ENCODE peak calls at places on chromosomes 1 and 21, in seven cellular contexts. One of them, this sample, is unnamed.

GRCh38 chr1:204837440-204838084 is 33.1 kb upstream of the NFASC start:
- DNase-seq in GM06990: no peak
- DNase-seq in prostate gland: no peak
- DNase-seq in lower leg skin: no peak
- DNase-seq in WERI-Rb-1: no peak
- DNase-seq in neural progenitor cell: peak; percentile 90
- DNase-seq in AG09309: peak; percentile 11
- DNase-seq in this sample: peak; percentile 8

GRCh38 chr1:56331892-56332567 is 247.3 kb downstream of the PLPP3 start:
- DNase-seq in GM06990: peak; percentile 74
- DNase-seq in lower leg skin: no peak
- DNase-seq in neural progenitor cell: peak; percentile 11
- DNase-seq in AG09309: no peak
- DNase-seq in WERI-Rb-1: peak; percentile 11
- DNase-seq in prostate gland: no peak
- DNase-seq in this sample: no peak

GRCh38 chr21:38471766-38472165 is 26.5 kb downstream of the ERG start:
- DNase-seq in AG09309: no peak
- DNase-seq in neural progenitor cell: no peak
- DNase-seq in GM06990: no peak
- DNase-seq in WERI-Rb-1: no peak
- DNase-seq in prostate gland: no peak
- DNase-seq in lower leg skin: no peak
- DNase-seq in this sample: no peak

GRCh38 chr1:1891349-1892078 is 627 bp upstream of the GNB1 start:
- DNase-seq in lower leg skin: peak; percentile 68
- DNase-seq in WERI-Rb-1: peak; percentile 63
- DNase-seq in neural progenitor cell: peak; percentile 71
- DNase-seq in AG09309: no peak
- DNase-seq in GM06990: peak; percentile 69
- DNase-seq in prostate gland: peak; percentile 82
- DNase-seq in this sample: no peak

GRCh38 chr1:92485374-92486250 is 1.1 kb downstream of the GFI1 start:
- DNase-seq in GM06990: peak; percentile 84
- DNase-seq in AG09309: no peak
- DNase-seq in neural progenitor cell: peak; percentile 81
- DNase-seq in prostate gland: no peak
- DNase-seq in lower leg skin: no peak
- DNase-seq in WERI-Rb-1: peak; percentile 71
- DNase-seq in this sample: no peak

GRCh38 chr1:176111835-176112234 is 95.3 kb downstream of the COP1 start:
- DNase-seq in AG09309: no peak
- DNase-seq in WERI-Rb-1: no peak
- DNase-seq in lower leg skin: no peak
- DNase-seq in neural progenitor cell: no peak
- DNase-seq in GM06990: no peak
- DNase-seq in prostate gland: no peak
- DNase-seq in this sample: peak; percentile 11

GRCh38 chr1:213669964-213670691 is 317.6 kb upstream of the PROX1 start:
- DNase-seq in AG09309: no peak
- DNase-seq in WERI-Rb-1: no peak
- DNase-seq in neural progenitor cell: no peak
- DNase-seq in GM06990: no peak
- DNase-seq in prostate gland: no peak
- DNase-seq in lower leg skin: no peak
- DNase-seq in this sample: no peak

GRCh38 chr1:29197590-29197924 is 15.9 kb upstream of the SRSF4 start:
- DNase-seq in AG09309: no peak
- DNase-seq in prostate gland: peak; percentile 10
- DNase-seq in lower leg skin: no peak
- DNase-seq in WERI-Rb-1: peak; percentile 51
- DNase-seq in neural progenitor cell: peak; percentile 54
- DNase-seq in GM06990: no peak
- DNase-seq in this sample: no peak

GRCh38 chr1:204172404-204173049 is 6.4 kb upstream of the REN start:
- DNase-seq in prostate gland: no peak
- DNase-seq in AG09309: no peak
- DNase-seq in lower leg skin: no peak
- DNase-seq in WERI-Rb-1: peak; percentile 92
- DNase-seq in neural progenitor cell: no peak
- DNase-seq in GM06990: no peak
- DNase-seq in this sample: no peak

GRCh38 chr1:47656719-47657685 is 219.2 kb downstream of the FOXD2 start:
- DNase-seq in neural progenitor cell: no peak
- DNase-seq in GM06990: no peak
- DNase-seq in AG09309: no peak
- DNase-seq in WERI-Rb-1: no peak
- DNase-seq in prostate gland: no peak
- DNase-seq in lower leg skin: peak; percentile 47
- DNase-seq in this sample: no peak

GRCh38 chr1:26999440-26999987 is 6.0 kb downstream of the TRNP1 start:
- DNase-seq in WERI-Rb-1: no peak
- DNase-seq in neural progenitor cell: peak; percentile 85
- DNase-seq in GM06990: no peak
- DNase-seq in AG09309: peak; percentile 94
- DNase-seq in lower leg skin: peak; percentile 79
- DNase-seq in prostate gland: peak; percentile 72
- DNase-seq in this sample: peak; percentile 98

GRCh38 chr1:26998319-26999300 is 5.1 kb downstream of the TRNP1 start:
- DNase-seq in neural progenitor cell: no peak
- DNase-seq in GM06990: no peak
- DNase-seq in AG09309: no peak
- DNase-seq in prostate gland: no peak
- DNase-seq in lower leg skin: no peak
- DNase-seq in WERI-Rb-1: no peak
- DNase-seq in this sample: no peak

GRCh38 chr1:27001570-27002360 is 8.3 kb downstream of the TRNP1 start:
- DNase-seq in lower leg skin: peak; percentile 69
- DNase-seq in WERI-Rb-1: no peak
- DNase-seq in prostate gland: no peak
- DNase-seq in neural progenitor cell: no peak
- DNase-seq in AG09309: no peak
- DNase-seq in GM06990: peak; percentile 44
- DNase-seq in this sample: no peak

GRCh38 chr1:27000817-27001460 is 7.4 kb downstream of the TRNP1 start:
- DNase-seq in AG09309: no peak
- DNase-seq in neural progenitor cell: no peak
- DNase-seq in lower leg skin: no peak
- DNase-seq in GM06990: no peak
- DNase-seq in WERI-Rb-1: no peak
- DNase-seq in prostate gland: no peak
- DNase-seq in this sample: peak; percentile 48

DNA sequence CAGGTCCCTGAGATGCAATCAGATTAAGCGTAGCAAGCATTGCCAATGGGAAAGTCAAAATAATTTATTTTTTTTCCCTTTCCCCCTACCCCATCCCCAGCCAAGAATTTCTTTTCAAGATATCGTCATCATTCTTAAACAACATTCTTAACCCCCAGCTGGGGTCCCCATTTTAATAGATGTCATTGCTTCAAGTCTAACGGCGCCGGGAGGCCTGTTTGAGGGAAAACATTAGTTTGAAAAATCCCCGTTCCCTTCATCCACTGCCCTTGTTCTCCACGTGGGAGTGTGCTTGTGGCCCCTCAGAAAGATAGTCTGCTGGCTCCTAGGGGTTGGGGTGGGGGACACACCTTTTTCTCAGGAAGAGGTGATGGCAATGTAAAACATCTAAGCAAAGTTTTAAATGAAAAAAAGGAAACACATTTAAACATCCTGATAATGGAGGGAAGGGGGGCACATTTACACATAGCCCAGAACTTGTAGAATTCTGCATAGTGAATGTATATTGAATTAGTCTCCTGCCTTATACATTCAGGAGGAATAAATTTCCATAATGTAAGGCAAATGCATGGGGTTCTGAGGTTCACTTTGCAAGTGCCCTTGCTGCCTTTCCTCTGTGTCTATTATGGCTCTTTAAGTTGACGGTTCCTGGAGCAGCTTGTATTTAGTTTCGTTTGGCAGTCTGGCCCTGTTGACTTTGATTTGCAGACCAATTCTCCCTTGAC is 6.8 kb downstream of the TRNP1 start:
- DNase-seq in neural progenitor cell: no peak
- DNase-seq in prostate gland: no peak
- DNase-seq in WERI-Rb-1: no peak
- DNase-seq in lower leg skin: no peak
- DNase-seq in GM06990: no peak
- DNase-seq in AG09309: no peak
- DNase-seq in this sample: no peak
- H3K4me3 ChIP-seq in neural progenitor cell: no peak overlapping the region
- H3K4me3 ChIP-seq in prostate gland: no peak overlapping the region
- H3K4me3 ChIP-seq in WERI-Rb-1: no peak overlapping the region
- H3K4me3 ChIP-seq in lower leg skin: no peak overlapping the region
- H3K4me3 ChIP-seq in GM06990: no peak overlapping the region
- H3K4me3 ChIP-seq in AG09309: no peak overlapping the region
- H3K4me3 ChIP-seq in this sample: no peak overlapping the region

GRCh38 chr1:61088163-61088840 is 5.9 kb downstream of the NFIA start:
- DNase-seq in prostate gland: no peak
- DNase-seq in neural progenitor cell: no peak
- DNase-seq in lower leg skin: no peak
- DNase-seq in AG09309: no peak
- DNase-seq in WERI-Rb-1: no peak
- DNase-seq in GM06990: no peak
- DNase-seq in this sample: no peak

GRCh38 chr1:61085191-61086086 is 3.1 kb downstream of the NFIA start:
- DNase-seq in neural progenitor cell: no peak
- DNase-seq in AG09309: no peak
- DNase-seq in prostate gland: no peak
- DNase-seq in lower leg skin: no peak
- DNase-seq in GM06990: no peak
- DNase-seq in WERI-Rb-1: no peak
- DNase-seq in this sample: no peak

GRCh38 chr1:61087574-61087973 is 5.2 kb downstream of the NFIA start:
- DNase-seq in AG09309: no peak
- DNase-seq in lower leg skin: no peak
- DNase-seq in prostate gland: no peak
- DNase-seq in neural progenitor cell: no peak
- DNase-seq in WERI-Rb-1: no peak
- DNase-seq in GM06990: no peak
- DNase-seq in this sample: no peak

GRCh38 chr1:61084560-61084991 is 2.2 kb downstream of the NFIA start:
- DNase-seq in GM06990: no peak
- DNase-seq in neural progenitor cell: no peak
- DNase-seq in WERI-Rb-1: no peak
- DNase-seq in prostate gland: no peak
- DNase-seq in AG09309: no peak
- DNase-seq in lower leg skin: no peak
- DNase-seq in this sample: no peak

GRCh38 chr1:61086245-61086644 is 3.9 kb downstream of the NFIA start:
- DNase-seq in WERI-Rb-1: no peak
- DNase-seq in neural progenitor cell: no peak
- DNase-seq in GM06990: no peak
- DNase-seq in prostate gland: no peak
- DNase-seq in lower leg skin: no peak
- DNase-seq in AG09309: no peak
- DNase-seq in this sample: no peak
- H3K4me3 ChIP-seq in WERI-Rb-1: no peak overlapping the region
- H3K4me3 ChIP-seq in neural progenitor cell: no peak overlapping the region
- H3K4me3 ChIP-seq in GM06990: no peak overlapping the region
- H3K4me3 ChIP-seq in prostate gland: peak overlapping the region; percentile 3
- H3K4me3 ChIP-seq in lower leg skin: no peak overlapping the region
- H3K4me3 ChIP-seq in AG09309: no peak overlapping the region
- H3K4me3 ChIP-seq in this sample: no peak overlapping the region

DNA sequence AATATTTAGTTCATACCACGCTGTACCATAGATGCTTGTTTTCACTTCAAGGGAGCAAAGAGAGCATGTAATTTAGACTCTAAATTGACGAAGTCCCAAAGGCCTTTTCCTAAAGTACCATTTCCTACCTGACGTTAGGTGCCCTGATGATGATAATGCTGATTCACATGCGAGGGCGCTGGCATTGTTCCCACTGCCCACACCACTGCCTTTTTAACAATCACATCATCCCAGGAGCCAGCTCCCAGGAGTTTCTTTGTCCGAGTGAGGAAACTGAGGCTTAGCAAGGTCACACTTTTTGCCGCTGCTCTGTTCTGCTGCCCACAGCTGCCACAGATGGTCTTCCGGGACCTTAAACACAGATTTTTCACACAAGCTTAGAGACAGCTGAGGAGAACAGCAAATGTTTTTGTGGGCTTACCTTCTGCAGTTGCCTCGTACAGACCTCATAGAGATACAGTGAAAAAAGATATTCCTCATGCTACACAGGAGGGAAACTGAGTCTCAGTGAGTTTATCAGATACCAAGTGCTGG is 69.4 kb downstream of the EVA1C start:
- DNase-seq in neural progenitor cell: no peak
- DNase-seq in lower leg skin: no peak
- DNase-seq in WERI-Rb-1: no peak
- DNase-seq in AG09309: no peak
- DNase-seq in GM06990: no peak
- DNase-seq in prostate gland: no peak
- DNase-seq in this sample: no peak
- H3K4me3 ChIP-seq in neural progenitor cell: no peak overlapping the region
- H3K4me3 ChIP-seq in lower leg skin: no peak overlapping the region
- H3K4me3 ChIP-seq in WERI-Rb-1: no peak overlapping the region
- H3K4me3 ChIP-seq in AG09309: no peak overlapping the region
- H3K4me3 ChIP-seq in GM06990: no peak overlapping the region
- H3K4me3 ChIP-seq in prostate gland: no peak overlapping the region
- H3K4me3 ChIP-seq in this sample: no peak overlapping the region

GRCh38 chr1:9992910-9993309 is 4.1 kb upstream of the RBP7 start:
- DNase-seq in neural progenitor cell: no peak
- DNase-seq in lower leg skin: no peak
- DNase-seq in prostate gland: no peak
- DNase-seq in AG09309: no peak
- DNase-seq in GM06990: no peak
- DNase-seq in WERI-Rb-1: no peak
- DNase-seq in this sample: no peak

GRCh38 chr1:9990944-9991343 is 6.1 kb upstream of the RBP7 start:
- DNase-seq in WERI-Rb-1: no peak
- DNase-seq in lower leg skin: no peak
- DNase-seq in GM06990: no peak
- DNase-seq in neural progenitor cell: no peak
- DNase-seq in prostate gland: no peak
- DNase-seq in AG09309: no peak
- DNase-seq in this sample: no peak

GRCh38 chr1:9993571-9994075 is 3.4 kb upstream of the RBP7 start:
- DNase-seq in WERI-Rb-1: no peak
- DNase-seq in prostate gland: no peak
- DNase-seq in neural progenitor cell: no peak
- DNase-seq in lower leg skin: no peak
- DNase-seq in AG09309: no peak
- DNase-seq in GM06990: no peak
- DNase-seq in this sample: no peak

GRCh38 chr1:9985001-9985400 is 12.0 kb upstream of the RBP7 start:
- DNase-seq in WERI-Rb-1: no peak
- DNase-seq in prostate gland: no peak
- DNase-seq in AG09309: no peak
- DNase-seq in neural progenitor cell: no peak
- DNase-seq in GM06990: no peak
- DNase-seq in lower leg skin: no peak
- DNase-seq in this sample: no peak

DNA sequence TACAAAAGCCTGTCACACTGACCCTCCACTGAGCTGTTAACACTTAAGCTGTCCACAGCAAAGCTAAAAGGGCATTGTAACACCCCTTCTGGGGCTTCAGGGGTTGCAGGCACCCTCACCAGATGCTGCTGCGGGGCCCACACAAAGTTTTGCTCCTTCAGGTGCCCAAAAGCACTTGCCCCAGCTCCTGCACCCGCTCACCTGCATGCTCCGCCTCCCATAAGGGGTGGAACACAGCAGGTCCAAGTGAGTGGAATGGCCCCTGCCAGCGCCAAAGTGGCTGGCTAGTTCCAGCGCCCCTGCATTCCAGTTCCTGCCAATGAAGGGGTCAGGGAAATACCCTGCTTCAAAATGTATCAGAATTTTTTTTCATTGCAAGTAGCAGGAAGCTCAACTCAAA is 7.3 kb upstream of the RBP7 start:
- DNase-seq in neural progenitor cell: no peak
- DNase-seq in WERI-Rb-1: no peak
- DNase-seq in lower leg skin: no peak
- DNase-seq in GM06990: no peak
- DNase-seq in prostate gland: no peak
- DNase-seq in AG09309: no peak
- DNase-seq in this sample: no peak
- H3K4me3 ChIP-seq in neural progenitor cell: no peak overlapping the region
- H3K4me3 ChIP-seq in WERI-Rb-1: no peak overlapping the region
- H3K4me3 ChIP-seq in lower leg skin: no peak overlapping the region
- H3K4me3 ChIP-seq in GM06990: no peak overlapping the region
- H3K4me3 ChIP-seq in prostate gland: no peak overlapping the region
- H3K4me3 ChIP-seq in AG09309: no peak overlapping the region
- H3K4me3 ChIP-seq in this sample: no peak overlapping the region

This sample was measured in skeletal muscle cell.